ENCODE peak calls at places on chromosomes 4 and X, in eight cellular contexts. P, B, H, D, C, F, U and L are unnamed samples.

GRCh38 chr4:140837742-140838141 is 81.6 kb upstream of the TBC1D9 start:
- DNase-seq in P (no peak), B (no peak), H (no peak), D (no peak), C (no peak), F (no peak), U (no peak), L (no peak)

GRCh38 chrX:39073131-39073530 is 271.9 kb downstream of the MID1IP1 start:
- DNase-seq in P (no peak), B (no peak), H (no peak), D (no peak), C (peak), F (no peak), U (no peak), L (no peak)

GRCh38 chrX:12948495-12948894 is 26.4 kb upstream of the TMSB4X start:
- DNase-seq in P (no peak), B (no peak), H (no peak), D (no peak), C (no peak), F (no peak), U (no peak), L (no peak)

GRCh38 chr4:2615821-2616220 is 79.4 kb downstream of the FAM193A start:
- DNase-seq in P (no peak), B (no peak), H (no peak), D (no peak), C (no peak), F (no peak), U (no peak), L (no peak)

GRCh38 chrX:103685396-103685795 is 1.1 kb downstream of the MORF4L2 start:
- DNase-seq in P (no peak), B (no peak), H (no peak), D (peak), C (no peak), F (no peak), U (no peak), L (no peak)

GRCh38 chr4:108619372-108620100 is 840 bp upstream of the RPL34 start:
- DNase-seq in P (no peak), B (no peak), H (no peak), D (no peak), C (no peak), F (no peak), U (no peak), L (no peak)

GRCh38 chr4:1769692-1770091 is 23.4 kb upstream of the FGFR3 start:
- DNase-seq in P (no peak), B (no peak), H (no peak), D (no peak), C (no peak), F (no peak), U (no peak), L (no peak)

GRCh38 chrX:134551365-134552095 is 91.6 kb downstream of the HPRT1 start:
- DNase-seq in P (no peak), B (no peak), H (no peak), D (peak), C (peak), F (no peak), U (no peak), L (no peak)

GRCh38 chr4:38601244-38601915 is 62.6 kb upstream of the KLF3 start:
- DNase-seq in P (peak), B (no peak), H (peak), D (peak), C (peak), F (no peak), U (peak), L (no peak)

GRCh38 chr4:2063557-2064275 is 4.6 kb downstream of the NAT8L start:
- DNase-seq in P (no peak), B (no peak), H (no peak), D (no peak), C (no peak), F (no peak), U (no peak), L (no peak)

DNA sequence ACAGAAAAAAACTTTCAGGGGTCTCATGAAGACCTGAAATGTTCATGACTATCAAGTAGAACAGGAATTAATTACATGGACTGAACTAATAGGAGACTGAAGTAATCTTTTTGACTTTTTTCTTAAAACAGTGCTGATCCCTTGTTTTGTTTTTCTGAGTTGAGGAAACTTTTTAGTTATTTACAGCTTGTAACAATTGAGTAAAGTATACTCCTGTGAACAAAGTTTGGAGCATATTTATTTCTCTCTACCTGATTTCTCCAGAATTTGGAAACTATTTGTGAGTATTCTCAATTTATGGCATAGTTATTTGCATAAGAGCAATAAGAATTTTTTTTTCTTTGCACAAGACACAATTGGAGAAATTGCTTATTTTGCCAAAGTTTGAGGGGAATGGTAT is 64.8 kb downstream of the PCDH18 start:
- DNase-seq in P (no peak), B (no peak), H (no peak), D (no peak), C (no peak), F (no peak), U (no peak), L (no peak)
- TF ChIP-seq CTCF in P (no peak), B (no peak), H (no peak), D (no peak), C (no peak), F (no peak), U (no peak), L (no peak)

DNA sequence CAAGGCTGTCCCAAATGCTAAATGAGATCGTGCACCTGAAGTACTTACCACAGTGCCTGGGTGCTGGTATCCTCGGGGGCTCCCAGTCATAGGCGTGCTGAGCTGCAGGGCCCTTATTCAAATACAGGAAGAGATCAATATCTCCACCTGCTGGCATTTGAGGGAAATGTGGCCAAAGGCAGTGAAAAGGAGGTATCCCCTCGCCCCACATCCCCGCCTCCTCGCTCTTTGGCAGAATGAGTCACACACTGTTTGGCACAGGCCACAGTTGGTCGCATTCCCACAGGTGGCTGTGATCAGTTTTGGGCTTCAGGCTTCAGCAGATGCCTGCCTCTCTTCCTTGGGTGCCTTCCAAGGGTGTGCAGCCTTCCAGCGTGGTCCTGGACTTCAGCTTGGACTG is 28.4 kb downstream of the ZNF185 start:
- DNase-seq in P (peak), B (peak), H (no peak), D (peak), C (peak), F (peak), U (peak), L (no peak)
- TF ChIP-seq CTCF in P (peak), B (peak), H (peak), D (peak), C (peak), F (no peak), U (peak), L (no peak)

GRCh38 chrX:46653482-46653881 is 79.9 kb downstream of the CHST7 start:
- DNase-seq in P (peak), B (no peak), H (no peak), D (peak), C (peak), F (no peak), U (peak), L (no peak)
- TF ChIP-seq CTCF in P (peak), B (no peak), H (peak), D (peak), C (peak), F (no peak), U (no peak), L (no peak)

DNA sequence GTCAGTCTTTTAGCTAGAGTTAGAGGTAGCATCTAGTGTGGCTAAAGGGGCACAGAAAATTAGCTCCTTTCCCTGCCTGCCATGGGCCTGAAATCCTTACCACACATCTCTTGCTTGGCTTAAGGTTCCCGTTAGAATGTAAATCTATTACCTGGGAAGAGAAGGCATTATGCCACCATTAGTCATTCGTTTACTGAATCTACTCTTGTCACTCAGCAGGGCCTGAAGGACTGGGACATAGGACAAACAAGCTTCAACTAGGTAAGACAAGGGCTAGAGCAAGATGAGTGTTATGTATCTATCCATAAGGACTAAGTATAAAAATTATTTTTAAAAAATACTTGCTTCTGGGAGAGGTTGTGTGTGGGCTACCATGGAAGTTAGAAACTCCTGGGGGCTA is 112.4 kb downstream of the CT47B1 start:
- DNase-seq in P (no peak), B (no peak), H (no peak), D (no peak), C (peak), F (no peak), U (no peak), L (no peak)
- TF ChIP-seq CTCF in P (no peak), B (no peak), H (no peak), D (no peak), C (no peak), F (no peak), U (no peak), L (no peak)

GRCh38 chr4:37546586-37546985 is 139.6 kb downstream of the RELL1 start:
- DNase-seq in P (no peak), B (no peak), H (no peak), D (no peak), C (no peak), F (no peak), U (no peak), L (no peak)

GRCh38 chr4:37541956-37542355 is 144.2 kb downstream of the RELL1 start:
- DNase-seq in P (no peak), B (no peak), H (no peak), D (no peak), C (no peak), F (no peak), U (no peak), L (no peak)

GRCh38 chr4:37538931-37539330 is 147.2 kb downstream of the RELL1 start:
- DNase-seq in P (no peak), B (no peak), H (no peak), D (no peak), C (no peak), F (no peak), U (no peak), L (no peak)

GRCh38 chr4:37540486-37540885 is 145.7 kb downstream of the RELL1 start:
- DNase-seq in P (no peak), B (no peak), H (no peak), D (no peak), C (peak), F (no peak), U (peak), L (no peak)

DNA sequence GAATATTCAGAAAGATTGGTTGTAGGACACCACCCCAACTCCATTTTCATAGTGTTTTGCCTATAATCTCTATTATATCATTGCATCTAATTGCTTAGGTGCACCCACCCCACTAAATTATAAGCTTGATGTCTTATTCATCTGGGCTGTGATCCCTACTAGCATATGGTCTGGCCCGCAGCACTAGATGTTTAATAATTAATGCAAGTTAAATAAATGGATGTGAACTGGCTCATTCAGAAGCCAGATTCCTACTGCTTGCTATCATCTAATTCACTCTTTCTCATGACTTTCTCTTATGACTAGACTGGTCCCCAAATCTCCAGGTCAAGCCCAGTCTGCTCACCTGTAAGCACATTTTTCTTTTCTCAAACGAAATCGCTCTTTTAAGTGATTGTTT is 143.4 kb downstream of the RELL1 start:
- DNase-seq in P (no peak), B (no peak), H (no peak), D (no peak), C (no peak), F (no peak), U (no peak), L (no peak)
- TF ChIP-seq CTCF in P (no peak), B (no peak), H (no peak), D (no peak), C (no peak), F (no peak), U (no peak), L (no peak)

GRCh38 chrX:49221868-49222267 is 11.3 kb downstream of the CACNA1F start:
- DNase-seq in P (no peak), B (no peak), H (no peak), D (no peak), C (no peak), F (no peak), U (no peak), L (no peak)

GRCh38 chrX:49228185-49228584 is 5.0 kb downstream of the CACNA1F start:
- DNase-seq in P (no peak), B (no peak), H (no peak), D (no peak), C (no peak), F (no peak), U (no peak), L (no peak)

GRCh38 chrX:49227726-49228125 is 5.4 kb downstream of the CACNA1F start:
- DNase-seq in P (no peak), B (no peak), H (no peak), D (no peak), C (no peak), F (no peak), U (no peak), L (no peak)

GRCh38 chrX:49226946-49227345 is 6.2 kb downstream of the CACNA1F start:
- DNase-seq in P (no peak), B (no peak), H (no peak), D (no peak), C (no peak), F (no peak), U (no peak), L (no peak)

DNA sequence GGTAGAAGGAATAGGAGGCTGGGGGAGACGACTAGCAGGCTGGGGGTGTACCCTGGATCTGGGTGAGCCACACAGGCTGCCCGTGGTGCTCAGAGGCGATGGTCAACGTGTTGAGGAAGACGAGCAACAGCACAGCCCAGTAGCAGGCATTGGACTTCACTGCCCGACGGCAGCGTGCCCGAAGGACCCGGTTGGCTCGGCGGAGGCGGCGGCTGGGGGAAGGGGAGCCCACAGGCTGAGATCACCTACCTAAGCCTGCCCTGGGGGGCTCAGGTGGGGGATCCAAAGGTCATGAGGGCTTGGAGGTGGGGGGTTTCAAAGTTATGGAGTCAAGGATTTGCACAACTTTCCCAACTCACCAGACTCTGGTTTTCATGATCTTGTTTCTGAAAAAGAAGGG is 7.3 kb downstream of the CACNA1F start:
- DNase-seq in P (no peak), B (no peak), H (no peak), D (no peak), C (no peak), F (no peak), U (no peak), L (no peak)
- TF ChIP-seq CTCF in P (no peak), B (no peak), H (no peak), D (no peak), C (no peak), F (no peak), U (no peak), L (no peak)

GRCh38 chr4:157702821-157703220 is 470.0 kb downstream of the GASK1B start:
- DNase-seq in P (no peak), B (no peak), H (no peak), D (no peak), C (no peak), F (no peak), U (no peak), L (no peak)
- TF ChIP-seq CTCF in P (no peak), B (no peak), H (no peak), D (no peak), C (no peak), F (no peak), U (no peak), L (no peak)

DNA sequence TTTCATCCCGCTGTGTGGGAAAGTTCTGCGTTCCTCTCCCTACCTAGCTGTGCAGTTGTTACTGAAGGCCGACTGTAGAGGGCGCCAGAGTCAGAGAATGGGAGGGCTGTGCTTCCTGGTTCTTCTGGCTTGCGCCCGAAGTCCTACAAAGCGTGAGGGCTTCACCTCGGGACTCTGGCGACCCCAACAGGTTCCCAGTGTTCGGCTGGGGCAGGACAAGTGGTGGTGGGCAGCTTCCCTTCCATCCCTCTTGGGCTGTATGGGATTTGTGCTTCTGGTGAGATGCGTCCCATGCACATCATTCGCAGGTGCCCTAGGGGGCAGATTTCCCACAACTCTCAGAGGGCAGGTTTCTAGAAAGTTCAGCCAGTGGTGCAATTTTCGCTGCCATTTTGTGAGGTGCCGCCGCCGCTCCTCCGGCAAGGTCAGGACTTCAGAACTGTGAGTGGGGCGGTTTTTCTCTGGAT is 27.3 kb downstream of the CT45A3 start:
- DNase-seq in P (peak), B (peak), H (no peak), D (no peak), C (peak), F (peak), U (peak), L (no peak)
- TF ChIP-seq CTCF in P (peak), B (peak), H (peak), D (peak), C (peak), F (no peak), U (no peak), L (no peak)

DNA sequence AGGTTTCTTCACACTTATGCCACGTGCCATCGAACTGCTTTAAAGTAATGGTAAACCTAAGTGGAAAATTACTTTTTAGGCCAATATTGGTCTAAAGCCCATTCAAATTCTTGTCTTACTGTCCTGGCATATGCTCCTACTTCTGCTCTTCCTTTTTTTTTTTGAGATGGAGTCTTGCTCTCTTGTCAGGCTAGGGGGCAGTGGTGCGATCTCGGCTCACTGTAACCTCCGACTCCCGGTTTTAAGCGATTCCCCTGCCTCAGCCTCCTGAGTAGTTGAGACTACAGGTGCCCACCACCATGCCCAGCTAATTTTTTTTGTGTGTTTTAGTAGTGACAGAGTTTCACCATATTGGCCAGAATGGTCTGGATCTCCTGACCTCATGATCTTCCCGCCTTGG is 129.0 kb upstream of the TECRL start:
- DNase-seq in P (no peak), B (no peak), H (no peak), D (no peak), C (peak), F (no peak), U (no peak), L (no peak)
- TF ChIP-seq CTCF in P (no peak), B (no peak), H (no peak), D (no peak), C (peak), F (no peak), U (no peak), L (no peak)

GRCh38 chr4:56691425-56691824 is 10.3 kb upstream of the HOPX start:
- DNase-seq in P (no peak), B (no peak), H (no peak), D (no peak), C (no peak), F (no peak), U (no peak), L (no peak)

GRCh38 chr4:56689231-56689630 is 8.1 kb upstream of the HOPX start:
- DNase-seq in P (no peak), B (no peak), H (no peak), D (no peak), C (no peak), F (no peak), U (no peak), L (no peak)

GRCh38 chr4:56689661-56690060 is 8.6 kb upstream of the HOPX start:
- DNase-seq in P (no peak), B (no peak), H (no peak), D (no peak), C (no peak), F (no peak), U (no peak), L (no peak)

GRCh38 chr4:56692576-56692975 is 11.5 kb upstream of the HOPX start:
- DNase-seq in P (no peak), B (no peak), H (no peak), D (no peak), C (no peak), F (no peak), U (no peak), L (no peak)

GRCh38 chr4:56690393-56690971 is 9.4 kb upstream of the HOPX start:
- DNase-seq in P (no peak), B (no peak), H (no peak), D (no peak), C (no peak), F (no peak), U (no peak), L (no peak)
- TF ChIP-seq CTCF in P (no peak), B (no peak), H (no peak), D (peak), C (no peak), F (no peak), U (no peak), L (no peak)